ENCODE peak calls at places on chromosome 5, in nine cellular contexts. C, R, X, Y, L, K, O, S and P are unnamed samples.

GRCh38 chr5:16271851-16272250 is 92.3 kb upstream of the MARCHF11 start:
- DNase-seq in Y (no peak), R (no peak), O (no peak), K (no peak), S (peak), L (no peak), C (no peak), X (no peak), P (no peak)

GRCh38 chr5:88858392-88858791 is 24.6 kb downstream of the MEF2C start:
- DNase-seq in O (no peak), R (no peak), C (no peak), X (no peak), S (no peak), K (no peak), L (no peak), Y (no peak), P (no peak)

GRCh38 chr5:61010759-61011460 is 65.9 kb downstream of the NDUFAF2 start:
- DNase-seq in O (no peak), S (peak), R (no peak), C (no peak), Y (no peak), X (no peak), L (peak), K (no peak), P (no peak)

GRCh38 chr5:179243333-179243732 is 101.9 kb downstream of the ADAMTS2 start:
- DNase-seq in R (no peak), X (no peak), Y (no peak), O (no peak), S (no peak), K (no peak), L (no peak), C (no peak), P (no peak)

GRCh38 chr5:167814828-167815227 is 476.6 kb upstream of the WWC1 start:
- DNase-seq in K (no peak), R (no peak), X (no peak), L (peak), C (no peak), S (no peak), O (no peak), Y (no peak), P (no peak)

GRCh38 chr5:50962934-50963646 is 296.7 kb downstream of the PARP8 start:
- DNase-seq in K (peak), C (peak), S (peak), Y (no peak), X (peak), L (peak), R (peak), O (peak), P (peak)

GRCh38 chr5:143376195-143376772 is 27.2 kb downstream of the NR3C1 start:
- DNase-seq in K (no peak), O (no peak), Y (no peak), R (no peak), L (no peak), X (no peak), C (no peak), S (no peak), P (no peak)

GRCh38 chr5:124504081-124504916 is 242.1 kb downstream of the ZNF608 start:
- DNase-seq in X (no peak), Y (no peak), R (no peak), S (no peak), C (no peak), L (no peak), O (no peak), K (no peak), P (no peak)

GRCh38 chr5:157312492-157312891 is 46.6 kb downstream of the CYFIP2 start:
- DNase-seq in S (peak), C (peak), R (peak), O (peak), Y (peak), X (no peak), L (peak), K (peak), P (peak)

GRCh38 chr5:112977440-112977861 is 853 bp downstream of the DCP2 start:
- DNase-seq in Y (no peak), O (no peak), S (peak), K (no peak), L (no peak), C (no peak), R (no peak), X (no peak), P (no peak)